ENCODE peak calls at places on chromosomes 16 and 17, in seven cellular contexts. G, U, P, E, C, J and L are unnamed samples.

GRCh38 chr16:27408012-27408601 is 6.1 kb downstream of the IL21R start:
- DNase-seq in G (no peak), U (no peak), P (peak; percentile 89), E (no peak), C (no peak), J (no peak), L (no peak)

GRCh38 chr17:58326609-58327341 is 1.8 kb downstream of the TSPOAP1 start:
- DNase-seq in G (no peak), U (no peak), P (no peak), E (peak; percentile 22), C (no peak), J (no peak), L (no peak)

GRCh38 chr17:78828470-78829185 is 12.0 kb downstream of the USP36 start:
- DNase-seq in G (peak; percentile 24), U (peak; percentile 80), P (no peak), E (peak; percentile 42), C (peak; percentile 30), J (peak; percentile 30), L (no peak)

GRCh38 chr16:27326738-27327585 is 13.2 kb downstream of the IL4R start:
- DNase-seq in G (peak; percentile 68), U (peak; percentile 84), P (peak; percentile 81), E (peak; percentile 40), C (peak; percentile 89), J (no peak), L (no peak)

GRCh38 chr17:72372185-72372584 is 251.4 kb downstream of the SOX9 start:
- DNase-seq in G (no peak), U (no peak), P (no peak), E (no peak), C (no peak), J (no peak), L (no peak)

GRCh38 chr16:66408181-66409048 is 18.7 kb upstream of the BEAN1 start:
- DNase-seq in G (peak; percentile 60), U (peak; percentile 57), P (peak; percentile 93), E (peak; percentile 49), C (peak; percentile 20), J (peak; percentile 16), L (peak; percentile 58)

GRCh38 chr16:22098538-22099255 is 6.4 kb downstream of the VWA3A start:
- DNase-seq in G (peak; percentile 56), U (peak; percentile 80), P (peak; percentile 89), E (peak; percentile 71), C (peak; percentile 83), J (peak; percentile 67), L (peak; percentile 41)

GRCh38 chr17:4232168-4232813 is 31.5 kb downstream of the ANKFY1 start:
- DNase-seq in G (no peak), U (no peak), P (no peak), E (no peak), C (no peak), J (no peak), L (no peak)

GRCh38 chr17:74746922-74747321 is 1.5 kb upstream of the NHERF1 start:
- DNase-seq in G (no peak), U (no peak), P (no peak), E (no peak), C (no peak), J (peak; percentile 89), L (no peak)

GRCh38 chr16:56113223-56113622 is 78.1 kb upstream of the GNAO1 start:
- DNase-seq in G (no peak), U (no peak), P (no peak), E (no peak), C (peak; percentile 14), J (no peak), L (no peak)

GRCh38 chr17:8402921-8403536 is 5.4 kb upstream of the RNF222 start:
- DNase-seq in G (no peak), U (no peak), P (no peak), E (no peak), C (no peak), J (no peak), L (no peak)

GRCh38 chr17:39225974-39226683 is 384 bp upstream of the STAC2 start:
- DNase-seq in G (no peak), U (peak; percentile 91), P (no peak), E (peak; percentile 98), C (peak; percentile 99), J (peak; percentile 75), L (no peak)

GRCh38 chr17:38352245-38353083 is 820 bp downstream of the SOCS7 start:
- DNase-seq in G (no peak), U (peak; percentile 29), P (no peak), E (peak; percentile 62), C (peak; percentile 69), J (peak; percentile 41), L (no peak)

GRCh38 chr17:45976755-45977505 is 22.1 kb upstream of the STH start:
- DNase-seq in G (no peak), U (no peak), P (no peak), E (no peak), C (no peak), J (peak; percentile 96), L (no peak)

GRCh38 chr16:51682905-51683304 is 531.8 kb upstream of the SALL1 start:
- DNase-seq in G (no peak), U (no peak), P (no peak), E (no peak), C (peak; percentile 3), J (no peak), L (no peak)

GRCh38 chr17:27975146-27976011 is 67.1 kb upstream of the NLK start:
- DNase-seq in G (no peak), U (no peak), P (no peak), E (no peak), C (no peak), J (peak; percentile 62), L (no peak)
- TF ChIP-seq REST in G (no peak), U (no peak), P (no peak), E (no peak), C (no peak), J (no peak), L (no peak)

GRCh38 chr17:30239089-30239462 is 3.6 kb upstream of the SLC6A4 start:
- DNase-seq in G (no peak), U (no peak), P (no peak), E (no peak), C (no peak), J (no peak), L (no peak)

GRCh38 chr17:30237296-30238002 is 2.0 kb upstream of the SLC6A4 start:
- DNase-seq in G (no peak), U (no peak), P (no peak), E (no peak), C (peak; percentile 47), J (no peak), L (no peak)

GRCh38 chr17:30236807-30237206 is 1.3 kb upstream of the SLC6A4 start:
- DNase-seq in G (peak; percentile 7), U (peak; percentile 91), P (peak; percentile 40), E (peak; percentile 87), C (peak; percentile 70), J (no peak), L (no peak)

GRCh38 chr17:30238387-30239088 is 3.0 kb upstream of the SLC6A4 start:
- DNase-seq in G (no peak), U (no peak), P (no peak), E (no peak), C (peak; percentile 36), J (no peak), L (no peak)

GRCh38 chr17:30238003-30238344 is 2.5 kb upstream of the SLC6A4 start:
- DNase-seq in G (no peak), U (no peak), P (no peak), E (no peak), C (no peak), J (no peak), L (no peak)
- TF ChIP-seq REST in G (no peak), U (no peak), P (no peak), E (no peak), C (no peak), J (no peak), L (no peak)

GRCh38 chr17:41777157-41777578 is 9.3 kb downstream of the JUP start:
- DNase-seq in G (no peak), U (peak; percentile 77), P (peak; percentile 64), E (peak; percentile 69), C (peak; percentile 54), J (no peak), L (no peak)
- TF ChIP-seq REST in G (no peak), U (no peak), P (no peak), E (no peak), C (no peak), J (no peak), L (no peak)

DNA sequence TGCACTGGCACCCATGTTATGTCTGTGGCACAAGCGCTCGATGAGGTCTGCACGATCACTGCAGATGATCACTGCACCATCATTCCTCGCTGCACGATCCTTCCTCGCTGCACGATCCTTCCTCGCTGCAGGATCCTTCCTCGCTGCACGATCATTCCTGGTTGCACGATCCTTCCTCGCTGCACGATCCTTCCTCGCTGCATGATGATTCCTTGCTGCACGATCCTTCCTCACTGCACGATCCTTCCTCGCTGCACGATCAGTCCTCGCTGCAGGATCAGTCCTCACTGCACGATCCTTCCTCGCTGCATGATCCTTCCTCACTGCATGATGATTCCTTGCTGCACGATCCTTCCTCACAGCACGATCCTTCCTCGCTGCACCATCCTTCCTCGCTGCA is 29.3 kb downstream of the METRNL start:
- DNase-seq in G (no peak), U (no peak), P (no peak), E (no peak), C (no peak), J (no peak), L (no peak)
- TF ChIP-seq REST in G (no peak), U (no peak), P (no peak), E (no peak), C (no peak), J (no peak), L (no peak)

GRCh38 chr16:1042776-1043349 is 29.7 kb upstream of the SSTR5 start:
- DNase-seq in G (no peak), U (no peak), P (no peak), E (no peak), C (no peak), J (peak; percentile 28), L (no peak)
- TF ChIP-seq REST in G (no peak), U (no peak), P (no peak), E (no peak), C (no peak), J (no peak), L (no peak)

GRCh38 chr16:4673387-4674046 is 19.8 kb upstream of the NUDT16L1 start:
- DNase-seq in G (no peak), U (no peak), P (no peak), E (no peak), C (no peak), J (no peak), L (no peak)
- TF ChIP-seq REST in G (no peak), U (no peak), P (no peak), E (no peak), C (no peak), J (no peak), L (no peak)

DNA sequence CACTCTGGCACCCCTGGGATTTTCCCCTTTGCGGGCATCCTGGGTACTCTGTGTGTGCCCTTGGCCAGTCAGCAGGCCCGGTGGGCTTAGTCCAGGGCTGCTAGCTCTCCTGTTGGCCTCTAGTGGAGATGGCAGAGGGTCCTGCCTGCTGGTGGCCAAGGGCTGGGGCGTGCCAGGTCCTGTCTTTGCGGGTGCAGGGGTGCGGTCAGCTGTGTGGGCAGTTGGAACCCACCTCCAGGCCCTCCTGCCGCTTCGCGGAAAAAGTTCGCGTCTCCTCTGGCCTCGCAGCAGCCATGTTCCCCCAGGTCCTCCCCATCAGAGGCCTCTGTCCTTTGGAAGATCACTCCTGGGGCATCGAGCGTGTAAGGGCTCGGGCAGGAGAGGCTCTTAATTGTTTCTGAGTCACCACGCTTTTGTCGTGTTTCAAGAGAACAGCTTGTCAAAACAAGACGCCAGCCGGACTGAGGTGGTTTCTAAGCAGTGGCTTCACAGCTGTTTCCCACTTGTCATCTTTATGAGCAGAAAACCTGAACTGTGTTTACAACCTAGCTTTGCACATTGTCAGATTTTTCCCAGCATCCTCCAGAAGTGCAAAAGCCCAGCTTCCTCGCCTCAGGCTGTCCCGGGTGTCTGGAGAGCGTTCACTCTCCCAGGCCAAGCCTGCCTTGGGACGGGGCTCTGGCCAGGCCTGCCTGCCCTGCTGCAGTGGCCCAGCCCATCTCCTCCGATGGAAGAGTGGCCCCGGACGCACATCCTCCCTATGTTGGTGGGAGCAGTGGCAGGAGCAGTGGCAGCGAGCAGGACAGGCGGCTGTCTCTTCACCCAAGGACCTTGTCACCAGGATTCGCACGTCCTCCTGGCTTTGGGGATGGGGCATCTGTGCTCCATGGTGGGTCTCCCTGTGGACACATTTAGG is 5.0 kb upstream of the DNASE1L2 start:
- DNase-seq in G (no peak), U (no peak), P (no peak), E (no peak), C (no peak), J (no peak), L (no peak)
- TF ChIP-seq REST in G (no peak), U (no peak), P (no peak), E (no peak), C (no peak), J (no peak), L (no peak)